ENCODE peak calls at places on chromosome 4, in eight cellular contexts. One of them, this sample, is unnamed.

GRCh38 chr4:1248262-1249147 is at the start of gene CTBP1:
- DNase-seq in right lobe of liver: peak; percentile 82
- DNase-seq in activated CD8-positive, alpha-beta memory T cell treated with anti-CD3 and anti-CD28 coated beads, Interleukin-2, amount 50 U/mL, for 48 hours: peak; percentile 93
- DNase-seq in WERI-Rb-1: peak; percentile 76
- DNase-seq in epithelial cell of proximal tubule: no peak
- DNase-seq in GM20000: peak; percentile 100
- DNase-seq in NT2/D1: peak; percentile 44
- DNase-seq in stimulated activated naive B cell treated with anti-CD40 and anti-IgM and Interleukin-4, amounts not matched to agents 10 μg/mL and 1 μg/mL and 100 μg/mL, for 72 hours: peak; percentile 81
- DNase-seq in this sample: peak; percentile 79

GRCh38 chr4:53777244-53777984 is 186.1 kb upstream of the LNX1 start:
- DNase-seq in WERI-Rb-1: no peak
- DNase-seq in right lobe of liver: no peak
- DNase-seq in NT2/D1: no peak
- DNase-seq in GM20000: no peak
- DNase-seq in epithelial cell of proximal tubule: no peak
- DNase-seq in activated CD8-positive, alpha-beta memory T cell treated with anti-CD3 and anti-CD28 coated beads, Interleukin-2, amount 50 U/mL, for 48 hours: no peak
- DNase-seq in stimulated activated naive B cell treated with anti-CD40 and anti-IgM and Interleukin-4, amounts not matched to agents 10 μg/mL and 1 μg/mL and 100 μg/mL, for 72 hours: no peak
- DNase-seq in this sample: no peak

GRCh38 chr4:17780461-17781071 is 855 bp downstream of the FAM184B start:
- DNase-seq in right lobe of liver: no peak
- DNase-seq in activated CD8-positive, alpha-beta memory T cell treated with anti-CD3 and anti-CD28 coated beads, Interleukin-2, amount 50 U/mL, for 48 hours: no peak
- DNase-seq in stimulated activated naive B cell treated with anti-CD40 and anti-IgM and Interleukin-4, amounts not matched to agents 10 μg/mL and 1 μg/mL and 100 μg/mL, for 72 hours: no peak
- DNase-seq in epithelial cell of proximal tubule: no peak
- DNase-seq in GM20000: no peak
- DNase-seq in NT2/D1: no peak
- DNase-seq in WERI-Rb-1: no peak
- DNase-seq in this sample: no peak

GRCh38 chr4:93289241-93289640 is 539.3 kb upstream of the ATOH1 start:
- DNase-seq in epithelial cell of proximal tubule: no peak
- DNase-seq in WERI-Rb-1: no peak
- DNase-seq in stimulated activated naive B cell treated with anti-CD40 and anti-IgM and Interleukin-4, amounts not matched to agents 10 μg/mL and 1 μg/mL and 100 μg/mL, for 72 hours: no peak
- DNase-seq in NT2/D1: no peak
- DNase-seq in activated CD8-positive, alpha-beta memory T cell treated with anti-CD3 and anti-CD28 coated beads, Interleukin-2, amount 50 U/mL, for 48 hours: no peak
- DNase-seq in GM20000: no peak
- DNase-seq in right lobe of liver: no peak
- DNase-seq in this sample: no peak

GRCh38 chr4:147518846-147519767 is 38.2 kb downstream of the EDNRA start:
- DNase-seq in epithelial cell of proximal tubule: peak; percentile 29
- DNase-seq in activated CD8-positive, alpha-beta memory T cell treated with anti-CD3 and anti-CD28 coated beads, Interleukin-2, amount 50 U/mL, for 48 hours: no peak
- DNase-seq in stimulated activated naive B cell treated with anti-CD40 and anti-IgM and Interleukin-4, amounts not matched to agents 10 μg/mL and 1 μg/mL and 100 μg/mL, for 72 hours: no peak
- DNase-seq in NT2/D1: peak; percentile 27
- DNase-seq in GM20000: peak; percentile 57
- DNase-seq in right lobe of liver: peak; percentile 57
- DNase-seq in WERI-Rb-1: peak; percentile 87
- DNase-seq in this sample: peak; percentile 65

GRCh38 chr4:10872833-10873517 is 188.4 kb upstream of the CLNK start:
- DNase-seq in GM20000: peak; percentile 12
- DNase-seq in WERI-Rb-1: no peak
- DNase-seq in stimulated activated naive B cell treated with anti-CD40 and anti-IgM and Interleukin-4, amounts not matched to agents 10 μg/mL and 1 μg/mL and 100 μg/mL, for 72 hours: no peak
- DNase-seq in NT2/D1: no peak
- DNase-seq in activated CD8-positive, alpha-beta memory T cell treated with anti-CD3 and anti-CD28 coated beads, Interleukin-2, amount 50 U/mL, for 48 hours: no peak
- DNase-seq in epithelial cell of proximal tubule: no peak
- DNase-seq in right lobe of liver: no peak
- DNase-seq in this sample: no peak

GRCh38 chr4:38145741-38146140 is 185.5 kb downstream of the PTTG2 start:
- DNase-seq in GM20000: no peak
- DNase-seq in NT2/D1: no peak
- DNase-seq in activated CD8-positive, alpha-beta memory T cell treated with anti-CD3 and anti-CD28 coated beads, Interleukin-2, amount 50 U/mL, for 48 hours: no peak
- DNase-seq in right lobe of liver: no peak
- DNase-seq in epithelial cell of proximal tubule: no peak
- DNase-seq in WERI-Rb-1: no peak
- DNase-seq in stimulated activated naive B cell treated with anti-CD40 and anti-IgM and Interleukin-4, amounts not matched to agents 10 μg/mL and 1 μg/mL and 100 μg/mL, for 72 hours: no peak
- DNase-seq in this sample: no peak

GRCh38 chr4:175125410-175126068 is 207.4 kb downstream of the ADAM29 start:
- DNase-seq in GM20000: no peak
- DNase-seq in epithelial cell of proximal tubule: no peak
- DNase-seq in WERI-Rb-1: no peak
- DNase-seq in NT2/D1: no peak
- DNase-seq in stimulated activated naive B cell treated with anti-CD40 and anti-IgM and Interleukin-4, amounts not matched to agents 10 μg/mL and 1 μg/mL and 100 μg/mL, for 72 hours: no peak
- DNase-seq in activated CD8-positive, alpha-beta memory T cell treated with anti-CD3 and anti-CD28 coated beads, Interleukin-2, amount 50 U/mL, for 48 hours: no peak
- DNase-seq in right lobe of liver: no peak
- DNase-seq in this sample: no peak

GRCh38 chr4:47913328-47913727 is 1.1 kb downstream of the NFXL1 start:
- DNase-seq in epithelial cell of proximal tubule: no peak
- DNase-seq in activated CD8-positive, alpha-beta memory T cell treated with anti-CD3 and anti-CD28 coated beads, Interleukin-2, amount 50 U/mL, for 48 hours: no peak
- DNase-seq in NT2/D1: no peak
- DNase-seq in stimulated activated naive B cell treated with anti-CD40 and anti-IgM and Interleukin-4, amounts not matched to agents 10 μg/mL and 1 μg/mL and 100 μg/mL, for 72 hours: no peak
- DNase-seq in WERI-Rb-1: no peak
- DNase-seq in GM20000: no peak
- DNase-seq in right lobe of liver: no peak
- DNase-seq in this sample: no peak

GRCh38 chr4:54041916-54042315 is 22.5 kb downstream of the CHIC2 start:
- DNase-seq in GM20000: no peak
- DNase-seq in NT2/D1: no peak
- DNase-seq in right lobe of liver: no peak
- DNase-seq in WERI-Rb-1: no peak
- DNase-seq in activated CD8-positive, alpha-beta memory T cell treated with anti-CD3 and anti-CD28 coated beads, Interleukin-2, amount 50 U/mL, for 48 hours: no peak
- DNase-seq in stimulated activated naive B cell treated with anti-CD40 and anti-IgM and Interleukin-4, amounts not matched to agents 10 μg/mL and 1 μg/mL and 100 μg/mL, for 72 hours: no peak
- DNase-seq in epithelial cell of proximal tubule: no peak
- DNase-seq in this sample: no peak

GRCh38 chr4:41418444-41418843 is 119.5 kb upstream of the LIMCH1 start:
- DNase-seq in stimulated activated naive B cell treated with anti-CD40 and anti-IgM and Interleukin-4, amounts not matched to agents 10 μg/mL and 1 μg/mL and 100 μg/mL, for 72 hours: no peak
- DNase-seq in activated CD8-positive, alpha-beta memory T cell treated with anti-CD3 and anti-CD28 coated beads, Interleukin-2, amount 50 U/mL, for 48 hours: no peak
- DNase-seq in right lobe of liver: peak; percentile 51
- DNase-seq in WERI-Rb-1: no peak
- DNase-seq in epithelial cell of proximal tubule: peak; percentile 80
- DNase-seq in GM20000: no peak
- DNase-seq in NT2/D1: no peak
- DNase-seq in this sample: peak; percentile 21

GRCh38 chr4:187070158-187070557 is 346.5 kb upstream of the FAT1 start:
- DNase-seq in stimulated activated naive B cell treated with anti-CD40 and anti-IgM and Interleukin-4, amounts not matched to agents 10 μg/mL and 1 μg/mL and 100 μg/mL, for 72 hours: no peak
- DNase-seq in WERI-Rb-1: no peak
- DNase-seq in right lobe of liver: no peak
- DNase-seq in activated CD8-positive, alpha-beta memory T cell treated with anti-CD3 and anti-CD28 coated beads, Interleukin-2, amount 50 U/mL, for 48 hours: no peak
- DNase-seq in GM20000: no peak
- DNase-seq in NT2/D1: no peak
- DNase-seq in epithelial cell of proximal tubule: no peak
- DNase-seq in this sample: no peak

GRCh38 chr4:113732923-113733527 is 28.5 kb downstream of the CAMK2D start:
- DNase-seq in stimulated activated naive B cell treated with anti-CD40 and anti-IgM and Interleukin-4, amounts not matched to agents 10 μg/mL and 1 μg/mL and 100 μg/mL, for 72 hours: no peak
- DNase-seq in activated CD8-positive, alpha-beta memory T cell treated with anti-CD3 and anti-CD28 coated beads, Interleukin-2, amount 50 U/mL, for 48 hours: no peak
- DNase-seq in WERI-Rb-1: no peak
- DNase-seq in NT2/D1: no peak
- DNase-seq in epithelial cell of proximal tubule: no peak
- DNase-seq in right lobe of liver: no peak
- DNase-seq in GM20000: no peak
- DNase-seq in this sample: no peak

GRCh38 chr4:101393256-101393655 is 45.9 kb upstream of the PPP3CA start:
- DNase-seq in NT2/D1: no peak
- DNase-seq in right lobe of liver: no peak
- DNase-seq in stimulated activated naive B cell treated with anti-CD40 and anti-IgM and Interleukin-4, amounts not matched to agents 10 μg/mL and 1 μg/mL and 100 μg/mL, for 72 hours: no peak
- DNase-seq in GM20000: no peak
- DNase-seq in WERI-Rb-1: no peak
- DNase-seq in activated CD8-positive, alpha-beta memory T cell treated with anti-CD3 and anti-CD28 coated beads, Interleukin-2, amount 50 U/mL, for 48 hours: no peak
- DNase-seq in epithelial cell of proximal tubule: peak; percentile 59
- DNase-seq in this sample: no peak

GRCh38 chr4:26372525-26373172 is 51.8 kb downstream of the RBPJ start:
- DNase-seq in right lobe of liver: no peak
- DNase-seq in NT2/D1: no peak
- DNase-seq in WERI-Rb-1: no peak
- DNase-seq in epithelial cell of proximal tubule: peak; percentile 33
- DNase-seq in stimulated activated naive B cell treated with anti-CD40 and anti-IgM and Interleukin-4, amounts not matched to agents 10 μg/mL and 1 μg/mL and 100 μg/mL, for 72 hours: peak; percentile 17
- DNase-seq in GM20000: peak; percentile 57
- DNase-seq in activated CD8-positive, alpha-beta memory T cell treated with anti-CD3 and anti-CD28 coated beads, Interleukin-2, amount 50 U/mL, for 48 hours: peak; percentile 59
- DNase-seq in this sample: no peak

GRCh38 chr4:110480031-110480549 is 4.1 kb downstream of the ENPEP start:
- DNase-seq in epithelial cell of proximal tubule: peak; percentile 63
- DNase-seq in activated CD8-positive, alpha-beta memory T cell treated with anti-CD3 and anti-CD28 coated beads, Interleukin-2, amount 50 U/mL, for 48 hours: no peak
- DNase-seq in NT2/D1: no peak
- DNase-seq in WERI-Rb-1: no peak
- DNase-seq in stimulated activated naive B cell treated with anti-CD40 and anti-IgM and Interleukin-4, amounts not matched to agents 10 μg/mL and 1 μg/mL and 100 μg/mL, for 72 hours: no peak
- DNase-seq in right lobe of liver: no peak
- DNase-seq in GM20000: no peak
- DNase-seq in this sample: no peak

GRCh38 chr4:155489261-155489660 is 112.5 kb upstream of the MAP9 start:
- DNase-seq in epithelial cell of proximal tubule: no peak
- DNase-seq in GM20000: no peak
- DNase-seq in WERI-Rb-1: no peak
- DNase-seq in NT2/D1: no peak
- DNase-seq in stimulated activated naive B cell treated with anti-CD40 and anti-IgM and Interleukin-4, amounts not matched to agents 10 μg/mL and 1 μg/mL and 100 μg/mL, for 72 hours: no peak
- DNase-seq in activated CD8-positive, alpha-beta memory T cell treated with anti-CD3 and anti-CD28 coated beads, Interleukin-2, amount 50 U/mL, for 48 hours: no peak
- DNase-seq in right lobe of liver: no peak
- DNase-seq in this sample: no peak

GRCh38 chr4:130486186-130486585 is 1390.2 kb downstream of the C4orf33 start:
- DNase-seq in activated CD8-positive, alpha-beta memory T cell treated with anti-CD3 and anti-CD28 coated beads, Interleukin-2, amount 50 U/mL, for 48 hours: no peak
- DNase-seq in stimulated activated naive B cell treated with anti-CD40 and anti-IgM and Interleukin-4, amounts not matched to agents 10 μg/mL and 1 μg/mL and 100 μg/mL, for 72 hours: no peak
- DNase-seq in GM20000: no peak
- DNase-seq in NT2/D1: no peak
- DNase-seq in WERI-Rb-1: no peak
- DNase-seq in epithelial cell of proximal tubule: no peak
- DNase-seq in right lobe of liver: no peak
- DNase-seq in this sample: no peak

GRCh38 chr4:48467442-48467841 is 15.7 kb upstream of the SLC10A4 start:
- DNase-seq in GM20000: no peak
- DNase-seq in NT2/D1: no peak
- DNase-seq in WERI-Rb-1: no peak
- DNase-seq in stimulated activated naive B cell treated with anti-CD40 and anti-IgM and Interleukin-4, amounts not matched to agents 10 μg/mL and 1 μg/mL and 100 μg/mL, for 72 hours: no peak
- DNase-seq in activated CD8-positive, alpha-beta memory T cell treated with anti-CD3 and anti-CD28 coated beads, Interleukin-2, amount 50 U/mL, for 48 hours: no peak
- DNase-seq in right lobe of liver: no peak
- DNase-seq in epithelial cell of proximal tubule: no peak
- DNase-seq in this sample: peak; percentile 24

GRCh38 chr4:65861993-65862392 is 191.7 kb upstream of the EPHA5 start:
- DNase-seq in WERI-Rb-1: no peak
- DNase-seq in right lobe of liver: no peak
- DNase-seq in activated CD8-positive, alpha-beta memory T cell treated with anti-CD3 and anti-CD28 coated beads, Interleukin-2, amount 50 U/mL, for 48 hours: no peak
- DNase-seq in stimulated activated naive B cell treated with anti-CD40 and anti-IgM and Interleukin-4, amounts not matched to agents 10 μg/mL and 1 μg/mL and 100 μg/mL, for 72 hours: no peak
- DNase-seq in epithelial cell of proximal tubule: no peak
- DNase-seq in NT2/D1: no peak
- DNase-seq in GM20000: no peak
- DNase-seq in this sample: no peak

GRCh38 chr4:128378668-128379067 is 91.1 kb upstream of the PGRMC2 start:
- DNase-seq in GM20000: no peak
- DNase-seq in epithelial cell of proximal tubule: no peak
- DNase-seq in right lobe of liver: no peak
- DNase-seq in NT2/D1: no peak
- DNase-seq in stimulated activated naive B cell treated with anti-CD40 and anti-IgM and Interleukin-4, amounts not matched to agents 10 μg/mL and 1 μg/mL and 100 μg/mL, for 72 hours: no peak
- DNase-seq in activated CD8-positive, alpha-beta memory T cell treated with anti-CD3 and anti-CD28 coated beads, Interleukin-2, amount 50 U/mL, for 48 hours: no peak
- DNase-seq in WERI-Rb-1: no peak
- DNase-seq in this sample: no peak